ENCODE peak calls at places on chromosomes 2 and 18, in five cellular contexts. V is SK-N-SH, W is HCT116, F is K562, C is A549. Q is an unnamed sample.
A peak's percentile ranks its signal among the peaks of the same experiment; 100 is the strongest.

GRCh38 chr2:73292906-73293533 is 328 bp downstream of the EGR4 start:
- DNase-seq in C (peak; percentile 38), W (no peak), F (no peak), V (peak; percentile 61), Q (no peak)

GRCh38 chr2:176001281-176001902 is 675 bp downstream of the LNPK start:
- DNase-seq in C (peak; percentile 22), V (peak; percentile 52), W (no peak), F (peak; percentile 53), Q (peak; percentile 84)

GRCh38 chr18:48752478-48752877 is 198.3 kb downstream of the SMAD7 start:
- DNase-seq in V (peak; percentile 65), W (no peak), F (no peak), C (no peak), Q (no peak)

GRCh38 chr2:16666453-16666801 is 793 bp upstream of the CYRIA start:
- DNase-seq in W (no peak), C (no peak), V (no peak), F (no peak), Q (peak; percentile 79)

GRCh38 chr18:35835838-35836237 is 136.6 kb upstream of the RMP24 start:
- DNase-seq in F (no peak), W (no peak), V (no peak), C (no peak), Q (no peak)

GRCh38 chr2:159462201-159462785 is 154.1 kb downstream of the BAZ2B start:
- DNase-seq in V (no peak), F (no peak), C (no peak), W (no peak), Q (no peak)

GRCh38 chr2:97656129-97656755 is 7.6 kb downstream of the ACTR1B start:
- DNase-seq in V (no peak), C (no peak), F (no peak), W (no peak), Q (no peak)

GRCh38 chr2:128638741-128639477 is 320.2 kb upstream of the HS6ST1 start:
- DNase-seq in W (no peak), F (no peak), C (no peak), V (peak; percentile 42), Q (no peak)

GRCh38 chr2:109701362-109701761 is 87.2 kb downstream of the SOWAHC start:
- DNase-seq in C (no peak), W (no peak), F (no peak), V (no peak), Q (no peak)

GRCh38 chr18:51279367-51279984 is 82.0 kb upstream of the MEX3C start:
- DNase-seq in V (no peak), W (no peak), F (no peak), C (no peak), Q (no peak)

GRCh38 chr18:51275712-51276473 is 78.4 kb upstream of the MEX3C start:
- DNase-seq in C (no peak), F (no peak), W (no peak), V (no peak), Q (no peak)

GRCh38 chr18:51273435-51273834 is 76.0 kb upstream of the MEX3C start:
- DNase-seq in V (no peak), F (no peak), W (no peak), C (no peak), Q (no peak)

DNA sequence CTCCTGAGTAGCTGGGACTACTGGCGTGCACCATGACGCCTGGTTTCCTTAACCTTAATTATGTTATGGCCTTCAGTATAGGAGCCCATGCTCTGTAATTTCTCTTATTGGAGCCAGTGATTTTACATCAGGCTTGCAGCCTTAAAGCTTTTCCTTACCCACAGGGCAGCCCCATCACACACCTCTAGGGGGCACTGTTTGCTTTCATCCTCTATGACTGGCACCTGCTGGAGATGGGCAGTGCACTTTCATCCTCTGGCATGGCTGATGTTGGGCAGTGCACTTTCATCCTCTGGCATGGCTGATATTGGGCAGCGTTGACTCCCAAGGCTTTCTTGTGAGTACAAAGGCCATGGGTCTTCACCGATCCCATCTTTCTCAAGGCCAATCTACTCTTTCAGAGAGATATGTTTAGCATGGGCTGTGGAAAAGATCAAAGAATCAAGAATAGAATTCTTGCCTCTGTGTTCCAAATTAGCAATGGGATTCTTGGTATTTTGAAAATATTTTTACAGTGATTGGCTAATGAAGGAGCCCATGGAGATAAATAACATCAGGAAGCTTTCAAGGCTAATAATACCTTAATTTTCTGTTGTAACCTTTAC is 80.7 kb upstream of the MEX3C start:
- DNase-seq in V (peak; percentile 58), C (peak; percentile 57), W (peak; percentile 57), F (peak; percentile 32), Q (peak; percentile 66)
- TF ChIP-seq MAX in V (no peak), C (no peak), W (no peak), F (no peak), Q (no peak)

DNA sequence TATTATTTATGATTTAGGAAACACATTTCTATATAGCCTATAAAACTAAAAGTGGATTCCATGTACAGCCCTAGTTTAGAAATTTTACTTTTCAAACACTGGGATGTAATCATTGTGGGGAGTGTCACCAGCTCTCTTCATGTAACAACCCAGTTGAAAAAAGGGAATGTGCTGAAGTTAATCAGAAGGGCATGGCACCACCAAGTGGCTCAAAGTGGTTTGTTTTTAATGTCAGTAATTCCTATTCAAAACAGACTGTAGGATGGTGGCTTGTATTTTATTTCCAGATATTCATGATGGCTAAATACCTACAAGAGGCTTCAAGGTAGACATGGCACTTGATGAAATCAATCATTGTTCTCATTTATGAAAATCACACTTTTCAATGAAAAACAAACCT is 58.1 kb upstream of the TMEM182 start:
- DNase-seq in W (peak; percentile 23), F (peak; percentile 58), C (peak; percentile 55), V (no peak), Q (peak; percentile 49)
- TF ChIP-seq MAX in W (no peak), F (no peak), C (no peak), V (no peak), Q (no peak)

GRCh38 chr2:20593072-20594034 is 57.5 kb downstream of the HS1BP3 start:
- DNase-seq in V (no peak), F (peak; percentile 87), C (peak; percentile 75), W (no peak), Q (peak; percentile 93)
- TF ChIP-seq MAX in V (no peak), F (no peak), C (peak; percentile 84), W (no peak), Q (peak; percentile 19)

GRCh38 chr2:239094727-239095266 is 246.9 kb downstream of the TWIST2 start:
- DNase-seq in W (no peak), C (no peak), V (peak; percentile 54), F (no peak), Q (no peak)

GRCh38 chr2:239093487-239093886 is 245.6 kb downstream of the TWIST2 start:
- DNase-seq in F (no peak), C (no peak), V (peak; percentile 86), W (no peak), Q (no peak)

GRCh38 chr2:239095475-239095874 is 247.6 kb downstream of the TWIST2 start:
- DNase-seq in W (no peak), F (no peak), C (no peak), V (no peak), Q (no peak)

GRCh38 chr2:239092571-239093294 is 244.8 kb downstream of the TWIST2 start:
- DNase-seq in F (no peak), W (no peak), V (no peak), C (no peak), Q (no peak)

DNA sequence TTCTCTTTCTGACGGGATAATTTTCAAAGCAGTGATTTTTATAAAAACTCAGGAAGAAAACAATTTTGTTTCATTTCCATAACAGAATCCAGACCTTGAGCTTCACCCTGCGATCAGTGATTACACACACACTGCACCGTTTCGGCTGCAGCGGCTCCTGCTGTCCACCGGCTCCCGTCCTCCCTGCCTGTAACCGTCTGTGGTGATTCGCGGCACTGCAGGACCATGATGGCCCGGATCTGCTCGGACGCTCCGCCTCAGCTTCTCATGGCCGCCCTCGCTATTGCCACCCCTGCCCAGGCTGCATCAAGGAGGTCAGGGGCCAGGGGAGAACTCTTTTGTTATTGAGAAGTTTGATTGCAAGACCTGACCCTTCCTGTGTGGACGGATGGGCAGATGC is 246.1 kb downstream of the TWIST2 start:
- DNase-seq in F (no peak), V (peak; percentile 88), W (no peak), C (no peak), Q (no peak)
- TF ChIP-seq MAX in F (no peak), V (no peak), W (no peak), C (no peak), Q (no peak)

GRCh38 chr2:205902041-205902898 is 183.7 kb downstream of the INO80D start:
- DNase-seq in V (peak; percentile 71), W (no peak), F (peak; percentile 39), C (peak; percentile 13), Q (no peak)
- TF ChIP-seq MAX in V (no peak), W (no peak), F (no peak), C (no peak), Q (no peak)